ENCODE peak calls at places on chromosomes 3 and 15, in six cellular contexts. A, G, R, W, Y and H are unnamed samples.

GRCh38 chr15:92095691-92096090 is 242.2 kb downstream of the SLCO3A1 start:
- DNase-seq in A (no peak), G (no peak), R (no peak), W (no peak), Y (peak), H (no peak)

GRCh38 chr3:175885196-175885766 is 1026.1 kb downstream of the NAALADL2 start:
- DNase-seq in A (no peak), G (no peak), R (no peak), W (no peak), Y (no peak), H (no peak)

GRCh38 chr3:197393711-197394110 is 95.3 kb upstream of the DLG1 start:
- DNase-seq in A (no peak), G (no peak), R (no peak), W (no peak), Y (no peak), H (no peak)

GRCh38 chr15:68424754-68425390 is 7.1 kb downstream of the ITGA11 start:
- DNase-seq in A (no peak), G (peak), R (no peak), W (no peak), Y (no peak), H (no peak)

GRCh38 chr15:31360158-31360561 is 33.5 kb downstream of the KLF13 start:
- DNase-seq in A (no peak), G (no peak), R (no peak), W (no peak), Y (no peak), H (no peak)

GRCh38 chr3:127668906-127669305 is 3.8 kb upstream of the ABTB1 start:
- DNase-seq in A (no peak), G (no peak), R (no peak), W (no peak), Y (no peak), H (no peak)

GRCh38 chr3:20747736-20748135 is 561.7 kb upstream of the SGO1 start:
- DNase-seq in A (no peak), G (peak), R (no peak), W (no peak), Y (no peak), H (no peak)

GRCh38 chr3:154132777-154133375 is 11.7 kb downstream of the ARHGEF26 start:
- DNase-seq in A (no peak), G (peak), R (no peak), W (no peak), Y (peak), H (no peak)

GRCh38 chr3:175386630-175387029 is 527.5 kb downstream of the NAALADL2 start:
- DNase-seq in A (peak), G (peak), R (no peak), W (peak), Y (no peak), H (no peak)